ENCODE peak calls at places on chromosomes 6 and 20, in nine cellular contexts. U, O, J, Z, X, Y, N, V and G are unnamed samples.

GRCh38 chr6:71523548-71523947 is 234.9 kb downstream of the OGFRL1 start:
- DNase-seq in N (no peak), J (no peak), V (no peak), U (no peak), X (no peak), Y (no peak), O (no peak), Z (no peak), G (no peak)

GRCh38 chr6:44048277-44048676 is 79.0 kb downstream of the MRPL14 start:
- DNase-seq in V (no peak), Y (no peak), O (no peak), Z (no peak), J (no peak), U (no peak), N (no peak), X (no peak), G (no peak)

GRCh38 chr6:46528956-46529750 is 37.9 kb upstream of the RCAN2 start:
- DNase-seq in U (no peak), J (no peak), Y (no peak), O (no peak), V (no peak), X (no peak), Z (no peak), N (no peak), G (no peak)

GRCh38 chr6:1325471-1326309 is 13.8 kb downstream of the FOXQ1 start:
- DNase-seq in U (no peak), X (no peak), O (no peak), J (no peak), Y (peak; percentile 60), Z (no peak), V (no peak), N (no peak), G (no peak)

GRCh38 chr6:42136508-42137191 is 5.8 kb downstream of the C6orf132 start:
- DNase-seq in X (no peak), Y (peak; percentile 93), V (no peak), Z (peak; percentile 90), U (peak; percentile 51), J (no peak), O (no peak), N (no peak), G (peak; percentile 91)

GRCh38 chr6:32668226-32668747 is 1.8 kb upstream of the HLA-DQB1 start:
- DNase-seq in V (no peak), Y (peak; percentile 10), J (peak; percentile 78), Z (peak; percentile 46), X (peak; percentile 33), U (peak; percentile 84), O (peak; percentile 67), N (peak; percentile 47), G (peak; percentile 55)

GRCh38 chr6:96014846-96015245 is 928 bp upstream of the FUT9 start:
- DNase-seq in X (no peak), Y (no peak), V (no peak), O (no peak), U (no peak), J (no peak), N (no peak), Z (no peak), G (no peak)

GRCh38 chr6:16056263-16056870 is 72.5 kb upstream of the MYLIP start:
- DNase-seq in X (no peak), J (no peak), N (no peak), Y (no peak), Z (no peak), U (no peak), O (no peak), V (no peak), G (no peak)

GRCh38 chr6:107653861-107654394 is 164.0 kb downstream of the SOBP start:
- DNase-seq in J (no peak), V (no peak), X (no peak), Z (no peak), N (no peak), O (peak; percentile 51), U (no peak), Y (no peak), G (no peak)

GRCh38 chr20:13533946-13534345 is 104.8 kb downstream of the TASP1 start:
- DNase-seq in N (no peak), J (no peak), V (no peak), X (no peak), O (no peak), Y (no peak), Z (no peak), U (no peak), G (no peak)

GRCh38 chr6:70080443-70081062 is 214.2 kb downstream of the COL19A1 start:
- DNase-seq in V (no peak), X (no peak), U (no peak), O (no peak), N (no peak), Z (no peak), Y (no peak), J (no peak), G (no peak)

GRCh38 chr6:36855750-36856149 is 16.5 kb upstream of the CPNE5 start:
- DNase-seq in U (no peak), O (peak; percentile 48), V (no peak), X (no peak), Z (no peak), N (no peak), Y (no peak), J (no peak), G (peak; percentile 39)

GRCh38 chr6:100704941-100705340 is 176.2 kb downstream of the ASCC3 start:
- DNase-seq in V (no peak), X (no peak), U (no peak), N (no peak), O (no peak), Z (no peak), Y (no peak), J (no peak), G (no peak)
- H3K4me3 ChIP-seq in V (no peak overlapping the region), X (no peak overlapping the region), U (no peak overlapping the region), N (no peak overlapping the region), O (no peak overlapping the region), Z (no peak overlapping the region), Y (no peak overlapping the region), J (no peak overlapping the region), G (no peak overlapping the region)

GRCh38 chr6:4860387-4860786 is 84.2 kb downstream of the CDYL start:
- DNase-seq in O (no peak), V (no peak), Z (no peak), X (no peak), J (no peak), U (no peak), N (no peak), Y (no peak), G (no peak)

GRCh38 chr6:4861564-4861963 is 85.4 kb downstream of the CDYL start:
- DNase-seq in Z (no peak), U (no peak), X (no peak), O (no peak), J (no peak), N (no peak), Y (no peak), V (no peak), G (no peak)

GRCh38 chr6:4864534-4864933 is 88.3 kb downstream of the CDYL start:
- DNase-seq in Y (peak; percentile 70), V (no peak), X (no peak), U (no peak), J (no peak), N (no peak), O (no peak), Z (no peak), G (no peak)
- H3K27ac ChIP-seq in Y (no peak overlapping the region), V (no peak overlapping the region), X (no peak overlapping the region), U (no peak overlapping the region), J (no peak overlapping the region), N (no peak overlapping the region), O (no peak overlapping the region), Z (no peak overlapping the region), G (no peak overlapping the region)

DNA sequence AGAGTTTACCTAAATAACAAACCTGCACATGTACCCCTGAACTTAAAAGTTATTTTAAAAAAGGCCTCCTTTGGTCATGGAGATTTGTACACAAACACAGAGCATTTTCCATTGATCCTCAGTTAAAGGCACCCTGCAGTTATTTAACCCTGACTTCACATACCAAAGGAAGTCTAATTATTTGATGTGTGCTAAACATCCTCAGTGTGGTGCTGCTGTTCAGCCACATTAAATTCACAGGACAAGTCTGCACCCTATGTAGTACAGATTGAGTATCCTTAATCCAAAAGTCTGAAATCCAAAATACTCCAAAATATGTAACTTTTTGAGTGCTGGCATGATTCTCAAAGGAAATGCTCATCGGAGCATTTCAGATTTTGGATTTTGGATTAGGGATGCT is 21.4 kb downstream of the KCNQ5 start:
- DNase-seq in N (no peak), V (no peak), Y (no peak), Z (no peak), X (no peak), U (no peak), J (no peak), O (no peak), G (no peak)
- H3K4me1 ChIP-seq in N (no peaks in the 10 kb centered on the region), V (no peaks in the 10 kb centered on the region), Y (no peaks in the 10 kb centered on the region), Z (no peaks in the 10 kb centered on the region), X (no peaks in the 10 kb centered on the region), U (peaks cover 62% of the 10 kb centered on the region), J (no peaks in the 10 kb centered on the region), O (no peaks in the 10 kb centered on the region), G (no peaks in the 10 kb centered on the region)

GRCh38 chr6:75691012-75691411 is 58.0 kb upstream of the MYO6 start:
- DNase-seq in U (no peak), J (no peak), Z (no peak), N (no peak), O (no peak), V (no peak), X (no peak), Y (peak; percentile 8), G (no peak)

GRCh38 chr6:75693534-75693933 is 55.5 kb upstream of the MYO6 start:
- DNase-seq in O (no peak), J (no peak), X (no peak), V (no peak), Z (no peak), U (no peak), N (no peak), Y (no peak), G (no peak)

GRCh38 chr6:75694406-75694805 is 54.6 kb upstream of the MYO6 start:
- DNase-seq in V (no peak), U (no peak), X (no peak), J (no peak), O (no peak), N (no peak), Y (no peak), Z (no peak), G (no peak)

GRCh38 chr6:75689576-75689975 is 59.5 kb upstream of the MYO6 start:
- DNase-seq in O (no peak), X (no peak), V (no peak), N (no peak), U (no peak), J (no peak), Y (no peak), Z (no peak), G (no peak)
- H3K4me3 ChIP-seq in O (no peak overlapping the region), X (no peak overlapping the region), V (no peak overlapping the region), N (no peak overlapping the region), U (no peak overlapping the region), J (no peak overlapping the region), Y (no peak overlapping the region), Z (no peak overlapping the region), G (no peak overlapping the region)